ENCODE peak calls at places on chromosomes 1 and 21, in four cellular contexts. One of them, this sample, is unnamed.

GRCh38 chr1:201140941-201141260 is 13.4 kb downstream of the TMEM9 start:
- DNase-seq in RWPE1: no peak
- DNase-seq in activated T-cell treated with anti-CD3 and anti-CD28 coated beads for 24 hours: no peak
- DNase-seq in activated CD4-positive, alpha-beta T cell treated with anti-CD3 and anti-CD28 coated beads for 1 hour: no peak
- DNase-seq in this sample: no peak

GRCh38 chr1:156498447-156499193 is 2.0 kb downstream of the MEF2D start:
- DNase-seq in RWPE1: no peak
- DNase-seq in activated CD4-positive, alpha-beta T cell treated with anti-CD3 and anti-CD28 coated beads for 1 hour: no peak
- DNase-seq in activated T-cell treated with anti-CD3 and anti-CD28 coated beads for 24 hours: no peak
- DNase-seq in this sample: no peak

GRCh38 chr1:56788588-56788987 is 30.6 kb downstream of the FYB2 start:
- DNase-seq in activated CD4-positive, alpha-beta T cell treated with anti-CD3 and anti-CD28 coated beads for 1 hour: no peak
- DNase-seq in RWPE1: no peak
- DNase-seq in activated T-cell treated with anti-CD3 and anti-CD28 coated beads for 24 hours: no peak
- DNase-seq in this sample: no peak

GRCh38 chr1:207811920-207812720 is 60.3 kb downstream of the CD46 start:
- DNase-seq in RWPE1: no peak
- DNase-seq in activated CD4-positive, alpha-beta T cell treated with anti-CD3 and anti-CD28 coated beads for 1 hour: no peak
- DNase-seq in activated T-cell treated with anti-CD3 and anti-CD28 coated beads for 24 hours: no peak
- DNase-seq in this sample: no peak

GRCh38 chr1:11842154-11843041 is 5.2 kb downstream of the NPPA start:
- DNase-seq in RWPE1: no peak
- DNase-seq in activated T-cell treated with anti-CD3 and anti-CD28 coated beads for 24 hours: no peak
- DNase-seq in activated CD4-positive, alpha-beta T cell treated with anti-CD3 and anti-CD28 coated beads for 1 hour: no peak
- DNase-seq in this sample: no peak

GRCh38 chr1:4132525-4133308 is 232.6 kb upstream of the C1orf174 start:
- DNase-seq in RWPE1: no peak
- DNase-seq in activated T-cell treated with anti-CD3 and anti-CD28 coated beads for 24 hours: no peak
- DNase-seq in activated CD4-positive, alpha-beta T cell treated with anti-CD3 and anti-CD28 coated beads for 1 hour: no peak
- DNase-seq in this sample: no peak

GRCh38 chr1:34985063-34985770 is at the start of gene TMEM35B:
- DNase-seq in RWPE1: peak; percentile 58
- DNase-seq in activated CD4-positive, alpha-beta T cell treated with anti-CD3 and anti-CD28 coated beads for 1 hour: peak; percentile 70
- DNase-seq in activated T-cell treated with anti-CD3 and anti-CD28 coated beads for 24 hours: peak; percentile 68
- DNase-seq in this sample: peak; percentile 71

GRCh38 chr1:55067022-55067781 is 27.9 kb downstream of the PCSK9 start:
- DNase-seq in activated T-cell treated with anti-CD3 and anti-CD28 coated beads for 24 hours: no peak
- DNase-seq in activated CD4-positive, alpha-beta T cell treated with anti-CD3 and anti-CD28 coated beads for 1 hour: no peak
- DNase-seq in RWPE1: no peak
- DNase-seq in this sample: no peak

GRCh38 chr1:70628973-70629372 is 217.9 kb downstream of the CTH start:
- DNase-seq in activated T-cell treated with anti-CD3 and anti-CD28 coated beads for 24 hours: no peak
- DNase-seq in RWPE1: no peak
- DNase-seq in activated CD4-positive, alpha-beta T cell treated with anti-CD3 and anti-CD28 coated beads for 1 hour: no peak
- DNase-seq in this sample: no peak

GRCh38 chr1:15287591-15287990 is 40.6 kb downstream of the FHAD1 start:
- DNase-seq in activated CD4-positive, alpha-beta T cell treated with anti-CD3 and anti-CD28 coated beads for 1 hour: no peak
- DNase-seq in activated T-cell treated with anti-CD3 and anti-CD28 coated beads for 24 hours: no peak
- DNase-seq in RWPE1: no peak
- DNase-seq in this sample: no peak

GRCh38 chr1:225845633-225846259 is 35.8 kb downstream of the EPHX1 start:
- DNase-seq in activated CD4-positive, alpha-beta T cell treated with anti-CD3 and anti-CD28 coated beads for 1 hour: no peak
- DNase-seq in RWPE1: peak; percentile 86
- DNase-seq in activated T-cell treated with anti-CD3 and anti-CD28 coated beads for 24 hours: no peak
- DNase-seq in this sample: no peak

GRCh38 chr1:51518033-51518729 is 885 bp downstream of the EPS15 start:
- DNase-seq in activated CD4-positive, alpha-beta T cell treated with anti-CD3 and anti-CD28 coated beads for 1 hour: peak; percentile 9
- DNase-seq in activated T-cell treated with anti-CD3 and anti-CD28 coated beads for 24 hours: peak; percentile 17
- DNase-seq in RWPE1: peak; percentile 30
- DNase-seq in this sample: peak; percentile 37

GRCh38 chr21:37435120-37435519 is 68.5 kb downstream of the DYRK1A start:
- DNase-seq in activated CD4-positive, alpha-beta T cell treated with anti-CD3 and anti-CD28 coated beads for 1 hour: no peak
- DNase-seq in activated T-cell treated with anti-CD3 and anti-CD28 coated beads for 24 hours: peak; percentile 28
- DNase-seq in RWPE1: peak; percentile 49
- DNase-seq in this sample: peak; percentile 4

GRCh38 chr21:40349591-40349990 is 482.4 kb downstream of the PCP4 start:
- DNase-seq in activated T-cell treated with anti-CD3 and anti-CD28 coated beads for 24 hours: no peak
- DNase-seq in RWPE1: no peak
- DNase-seq in activated CD4-positive, alpha-beta T cell treated with anti-CD3 and anti-CD28 coated beads for 1 hour: no peak
- DNase-seq in this sample: no peak

GRCh38 chr1:180769889-180770288 is 138.1 kb downstream of the XPR1 start:
- DNase-seq in RWPE1: no peak
- DNase-seq in activated T-cell treated with anti-CD3 and anti-CD28 coated beads for 24 hours: no peak
- DNase-seq in activated CD4-positive, alpha-beta T cell treated with anti-CD3 and anti-CD28 coated beads for 1 hour: no peak
- DNase-seq in this sample: no peak

GRCh38 chr1:172647110-172647564 is 11.8 kb upstream of the FASLG start:
- DNase-seq in RWPE1: no peak
- DNase-seq in activated T-cell treated with anti-CD3 and anti-CD28 coated beads for 24 hours: no peak
- DNase-seq in activated CD4-positive, alpha-beta T cell treated with anti-CD3 and anti-CD28 coated beads for 1 hour: no peak
- DNase-seq in this sample: no peak

GRCh38 chr1:183279835-183280234 is 93.8 kb downstream of the LAMC2 start:
- DNase-seq in activated T-cell treated with anti-CD3 and anti-CD28 coated beads for 24 hours: no peak
- DNase-seq in activated CD4-positive, alpha-beta T cell treated with anti-CD3 and anti-CD28 coated beads for 1 hour: no peak
- DNase-seq in RWPE1: peak; percentile 77
- DNase-seq in this sample: no peak

GRCh38 chr1:89545264-89546038 is 20.8 kb downstream of the LRRC8B start:
- DNase-seq in activated CD4-positive, alpha-beta T cell treated with anti-CD3 and anti-CD28 coated beads for 1 hour: no peak
- DNase-seq in activated T-cell treated with anti-CD3 and anti-CD28 coated beads for 24 hours: peak; percentile 65
- DNase-seq in RWPE1: peak; percentile 35
- DNase-seq in this sample: no peak

GRCh38 chr1:46173361-46173856 is 1.5 kb upstream of the TSPAN1 start:
- DNase-seq in activated CD4-positive, alpha-beta T cell treated with anti-CD3 and anti-CD28 coated beads for 1 hour: no peak
- DNase-seq in activated T-cell treated with anti-CD3 and anti-CD28 coated beads for 24 hours: no peak
- DNase-seq in RWPE1: no peak
- DNase-seq in this sample: no peak

GRCh38 chr21:26686278-26686677 is 113.2 kb upstream of the CYYR1 start:
- DNase-seq in RWPE1: peak; percentile 42
- DNase-seq in activated CD4-positive, alpha-beta T cell treated with anti-CD3 and anti-CD28 coated beads for 1 hour: no peak
- DNase-seq in activated T-cell treated with anti-CD3 and anti-CD28 coated beads for 24 hours: no peak
- DNase-seq in this sample: peak; percentile 6

GRCh38 chr1:242525769-242526168 is 1.3 kb upstream of the PLD5 start:
- DNase-seq in activated CD4-positive, alpha-beta T cell treated with anti-CD3 and anti-CD28 coated beads for 1 hour: no peak
- DNase-seq in activated T-cell treated with anti-CD3 and anti-CD28 coated beads for 24 hours: no peak
- DNase-seq in RWPE1: no peak
- DNase-seq in this sample: no peak

GRCh38 chr1:3912809-3913685 is 13.0 kb upstream of the C1orf174 start:
- DNase-seq in activated CD4-positive, alpha-beta T cell treated with anti-CD3 and anti-CD28 coated beads for 1 hour: no peak
- DNase-seq in activated T-cell treated with anti-CD3 and anti-CD28 coated beads for 24 hours: no peak
- DNase-seq in RWPE1: no peak
- DNase-seq in this sample: no peak

GRCh38 chr1:34987018-34987417 is 1.9 kb upstream of the TMEM35B start:
- DNase-seq in activated T-cell treated with anti-CD3 and anti-CD28 coated beads for 24 hours: no peak
- DNase-seq in activated CD4-positive, alpha-beta T cell treated with anti-CD3 and anti-CD28 coated beads for 1 hour: no peak
- DNase-seq in RWPE1: no peak
- DNase-seq in this sample: no peak

GRCh38 chr1:20739225-20739624 is 6.7 kb upstream of the SH2D5 start:
- DNase-seq in RWPE1: peak; percentile 34
- DNase-seq in activated T-cell treated with anti-CD3 and anti-CD28 coated beads for 24 hours: no peak
- DNase-seq in activated CD4-positive, alpha-beta T cell treated with anti-CD3 and anti-CD28 coated beads for 1 hour: no peak
- DNase-seq in this sample: no peak

GRCh38 chr21:17848228-17848627 is 29.1 kb upstream of the C21orf91 start:
- DNase-seq in RWPE1: peak; percentile 66
- DNase-seq in activated T-cell treated with anti-CD3 and anti-CD28 coated beads for 24 hours: no peak
- DNase-seq in activated CD4-positive, alpha-beta T cell treated with anti-CD3 and anti-CD28 coated beads for 1 hour: no peak
- DNase-seq in this sample: peak; percentile 4

GRCh38 chr1:214833357-214833756 is 230.4 kb downstream of the CENPF start:
- DNase-seq in RWPE1: no peak
- DNase-seq in activated T-cell treated with anti-CD3 and anti-CD28 coated beads for 24 hours: no peak
- DNase-seq in activated CD4-positive, alpha-beta T cell treated with anti-CD3 and anti-CD28 coated beads for 1 hour: no peak
- DNase-seq in this sample: no peak

GRCh38 chr1:248862695-248863010 is 3.8 kb upstream of the ZNF692 start:
- DNase-seq in activated CD4-positive, alpha-beta T cell treated with anti-CD3 and anti-CD28 coated beads for 1 hour: no peak
- DNase-seq in RWPE1: no peak
- DNase-seq in activated T-cell treated with anti-CD3 and anti-CD28 coated beads for 24 hours: no peak
- DNase-seq in this sample: no peak

GRCh38 chr1:162908236-162908635 is 47.3 kb upstream of the CCDC190 start:
- DNase-seq in activated T-cell treated with anti-CD3 and anti-CD28 coated beads for 24 hours: no peak
- DNase-seq in RWPE1: no peak
- DNase-seq in activated CD4-positive, alpha-beta T cell treated with anti-CD3 and anti-CD28 coated beads for 1 hour: no peak
- DNase-seq in this sample: no peak

GRCh38 chr1:190747643-190748186 is 270.1 kb upstream of the BRINP3 start:
- DNase-seq in activated T-cell treated with anti-CD3 and anti-CD28 coated beads for 24 hours: no peak
- DNase-seq in activated CD4-positive, alpha-beta T cell treated with anti-CD3 and anti-CD28 coated beads for 1 hour: no peak
- DNase-seq in RWPE1: no peak
- DNase-seq in this sample: no peak

GRCh38 chr1:243621973-243622372 is 228.1 kb downstream of the AKT3 start:
- DNase-seq in activated T-cell treated with anti-CD3 and anti-CD28 coated beads for 24 hours: no peak
- DNase-seq in activated CD4-positive, alpha-beta T cell treated with anti-CD3 and anti-CD28 coated beads for 1 hour: no peak
- DNase-seq in RWPE1: no peak
- DNase-seq in this sample: no peak

GRCh38 chr21:15210235-15210678 is 145.5 kb upstream of the NRIP1 start:
- DNase-seq in RWPE1: peak; percentile 87
- DNase-seq in activated T-cell treated with anti-CD3 and anti-CD28 coated beads for 24 hours: no peak
- DNase-seq in activated CD4-positive, alpha-beta T cell treated with anti-CD3 and anti-CD28 coated beads for 1 hour: no peak
- DNase-seq in this sample: no peak

This sample was measured in GM19239.